ENCODE peak calls at places on chromosomes 16 and 17, in five cellular contexts. T, I, R, F and J are unnamed samples.
A peak's percentile ranks its signal among the peaks of the same experiment; 100 is the strongest.

GRCh38 chr17:47470836-47471235 is 60.1 kb upstream of the NPEPPS start:
- DNase-seq in R (no peak), I (no peak), T (no peak), F (no peak), J (no peak)

GRCh38 chr17:36829676-36830075 is 107.6 kb upstream of the LHX1 start:
- DNase-seq in T (no peak), I (no peak), F (no peak), R (no peak), J (no peak)

GRCh38 chr17:81494984-81495383 is 17.6 kb downstream of the ACTG1 start:
- DNase-seq in R (no peak), T (no peak), I (no peak), F (no peak), J (no peak)

GRCh38 chr17:29588561-29589411 is 662 bp downstream of the GIT1 start:
- DNase-seq in T (peak; percentile 21), F (peak; percentile 66), I (peak; percentile 78), R (no peak), J (no peak)

GRCh38 chr17:66429680-66430079 is 127.3 kb downstream of the PRKCA start:
- DNase-seq in I (no peak), F (no peak), R (no peak), T (no peak), J (no peak)

GRCh38 chr17:28350271-28350670 is 7.1 kb downstream of the POLDIP2 start:
- DNase-seq in F (no peak), R (no peak), I (peak; percentile 19), T (no peak), J (no peak)

GRCh38 chr16:81480856-81481821 is 36.5 kb downstream of the CMIP start:
- DNase-seq in T (no peak), I (peak; percentile 83), F (no peak), R (peak; percentile 58), J (peak; percentile 81)

GRCh38 chr17:8082312-8082711 is 5.2 kb downstream of the ALOX12B start:
- DNase-seq in F (no peak), R (no peak), T (no peak), I (no peak), J (no peak)

GRCh38 chr17:55062921-55063320 is 94.4 kb downstream of the STXBP4 start:
- DNase-seq in R (no peak), T (no peak), I (no peak), F (no peak), J (no peak)

GRCh38 chr16:50367777-50368409 is 895 bp downstream of the BRD7 start:
- DNase-seq in R (no peak), T (no peak), F (no peak), I (no peak), J (no peak)

GRCh38 chr16:1067629-1068028 is 4.9 kb upstream of the SSTR5 start:
- DNase-seq in T (no peak), F (no peak), I (no peak), R (no peak), J (no peak)

GRCh38 chr17:71441098-71441497 is 679.7 kb upstream of the SOX9 start:
- DNase-seq in R (no peak), F (no peak), T (no peak), I (no peak), J (no peak)

GRCh38 chr16:27768651-27769270 is 218.8 kb downstream of the KATNIP start:
- DNase-seq in I (peak; percentile 37), F (no peak), R (no peak), T (no peak), J (no peak)

GRCh38 chr16:25823891-25824290 is 132.1 kb downstream of the HS3ST4 start:
- DNase-seq in F (no peak), T (no peak), I (peak; percentile 63), R (no peak), J (no peak)

GRCh38 chr17:79695293-79696158 is 35.2 kb upstream of the ENPP7 start:
- DNase-seq in T (no peak), I (no peak), R (no peak), F (no peak), J (no peak)

GRCh38 chr16:88921603-88921995 is 55.1 kb upstream of the PABPN1L start:
- DNase-seq in R (no peak), F (no peak), T (no peak), I (no peak), J (no peak)

GRCh38 chr17:40485851-40486512 is 15.4 kb downstream of the TNS4 start:
- DNase-seq in R (no peak), T (no peak), I (no peak), F (no peak), J (peak; percentile 83)

GRCh38 chr17:45708707-45709290 is 75.3 kb upstream of the CRHR1 start:
- DNase-seq in T (no peak), R (no peak), F (no peak), I (no peak), J (no peak)

GRCh38 chr16:1790261-1790610 is 3.3 kb downstream of the IGFALS start:
- DNase-seq in R (no peak), I (no peak), F (no peak), T (no peak), J (no peak)

GRCh38 chr17:8062435-8062806 is 23.6 kb downstream of the ALOX15B start:
- DNase-seq in F (no peak), I (no peak), T (no peak), R (no peak), J (no peak)

GRCh38 chr17:74210191-74211140 is 2.9 kb upstream of the TTYH2 start:
- DNase-seq in T (peak; percentile 51), R (peak; percentile 65), F (peak; percentile 83), I (peak; percentile 84), J (peak; percentile 84)

GRCh38 chr16:77068402-77068801 is 122.6 kb upstream of the MON1B start:
- DNase-seq in R (no peak), T (no peak), I (no peak), F (no peak), J (no peak)

GRCh38 chr17:67353929-67354557 is 12.3 kb downstream of the PSMD12 start:
- DNase-seq in F (no peak), I (no peak), R (no peak), T (no peak), J (no peak)